ENCODE peak calls at places on chromosomes 1 and 21, in four cellular contexts. One of them, this sample, is unnamed.

GRCh38 chr1:94798054-94798453 is 22.1 kb upstream of the SLC44A3 start:
- DNase-seq in T-helper 2 cell: no peak
- DNase-seq in hypothalamus: no peak
- DNase-seq in tibial artery: no peak
- DNase-seq in this sample: no peak

GRCh38 chr1:94734963-94735899 is 84.9 kb upstream of the SLC44A3 start:
- DNase-seq in tibial artery: no peak
- DNase-seq in T-helper 2 cell: no peak
- DNase-seq in hypothalamus: no peak
- DNase-seq in this sample: no peak

GRCh38 chr1:42784946-42785693 is at the start of gene TMEM269:
- DNase-seq in hypothalamus: no peak
- DNase-seq in tibial artery: no peak
- DNase-seq in T-helper 2 cell: peak
- DNase-seq in this sample: no peak

GRCh38 chr1:13801711-13802486 is 101.9 kb downstream of the PRDM2 start:
- DNase-seq in T-helper 2 cell: no peak
- DNase-seq in hypothalamus: no peak
- DNase-seq in tibial artery: no peak
- DNase-seq in this sample: no peak

GRCh38 chr1:193062698-193063463 is 3.5 kb downstream of the RO60 start:
- DNase-seq in tibial artery: no peak
- DNase-seq in T-helper 2 cell: no peak
- DNase-seq in hypothalamus: no peak
- DNase-seq in this sample: no peak

GRCh38 chr1:12477936-12478611 is 139.9 kb downstream of the DHRS3 start:
- DNase-seq in T-helper 2 cell: peak
- DNase-seq in tibial artery: peak
- DNase-seq in hypothalamus: no peak
- DNase-seq in this sample: no peak

GRCh38 chr1:159923203-159924024 is 1.9 kb downstream of the TAGLN2 start:
- DNase-seq in T-helper 2 cell: peak
- DNase-seq in tibial artery: peak
- DNase-seq in hypothalamus: no peak
- DNase-seq in this sample: peak

GRCh38 chr1:55143686-55144085 is 71.5 kb downstream of the USP24 start:
- DNase-seq in tibial artery: no peak
- DNase-seq in T-helper 2 cell: no peak
- DNase-seq in hypothalamus: no peak
- DNase-seq in this sample: no peak

GRCh38 chr21:31614705-31615104 is 44.8 kb upstream of the SOD1 start:
- DNase-seq in hypothalamus: no peak
- DNase-seq in T-helper 2 cell: no peak
- DNase-seq in tibial artery: no peak
- DNase-seq in this sample: no peak